ENCODE peak calls at places on chromosomes 13 and 19, in seven cellular contexts. O is activated naive CD8-positive, alpha-beta T cell treated with anti-CD3 and anti-CD28 coated beads, Interleukin-2, amount 50 U/mL, for 24 hours; R is fibroblast of pulmonary artery; S is IMR-90; T is A172; Z is CD8-positive, alpha-beta T cell; X is AG08396. C is an unnamed sample.

GRCh38 chr19:3904233-3904632 is 23.7 kb downstream of the ATCAY start:
- DNase-seq in O (no peak), R (no peak), S (no peak), T (no peak), Z (no peak), X (no peak), C (no peak)

GRCh38 chr19:42403586-42403985 is 13.5 kb upstream of the CNFN start:
- DNase-seq in O (no peak), R (no peak), S (no peak), T (no peak), Z (no peak), X (no peak), C (no peak)

GRCh38 chr19:8302357-8302691 is 5.8 kb downstream of the CD320 start:
- DNase-seq in O (peak), R (no peak), S (no peak), T (no peak), Z (no peak), X (no peak), C (no peak)

GRCh38 chr19:42528354-42529247 is at the start of gene CEACAM1:
- DNase-seq in O (peak), R (peak), S (no peak), T (peak), Z (peak), X (peak), C (peak)

GRCh38 chr13:40549500-40550094 is 116.8 kb downstream of the FOXO1 start:
- DNase-seq in O (no peak), R (peak), S (no peak), T (no peak), Z (no peak), X (no peak), C (peak)

GRCh38 chr19:33448159-33448516 is 73.5 kb downstream of the PEPD start:
- DNase-seq in O (no peak), R (no peak), S (no peak), T (no peak), Z (no peak), X (no peak), C (no peak)

GRCh38 chr19:27647423-27647822 is 1565.5 kb downstream of the UQCRFS1 start:
- DNase-seq in O (no peak), R (no peak), S (no peak), T (no peak), Z (no peak), X (no peak), C (no peak)

GRCh38 chr13:37338721-37339120 is 233.3 kb upstream of the CSNK1A1L start:
- DNase-seq in O (no peak), R (peak), S (no peak), T (no peak), Z (no peak), X (no peak), C (no peak)

GRCh38 chr13:32824671-32825070 is 191.6 kb upstream of the KL start:
- DNase-seq in O (no peak), R (peak), S (peak), T (peak), Z (no peak), X (peak), C (peak)

GRCh38 chr19:45817725-45818301 is 2.7 kb upstream of the RSPH6A start:
- DNase-seq in O (no peak), R (no peak), S (no peak), T (no peak), Z (no peak), X (no peak), C (no peak)

GRCh38 chr13:95697052-95697680 is 20.2 kb downstream of the DNAJC3 start:
- DNase-seq in O (no peak), R (no peak), S (no peak), T (no peak), Z (no peak), X (no peak), C (no peak)

GRCh38 chr13:20160346-20161274 is at the start of gene GJA3:
- DNase-seq in O (peak), R (peak), S (peak), T (peak), Z (peak), X (peak), C (peak)

GRCh38 chr19:51131780-51132680 is 7.3 kb downstream of the SIGLEC9 start:
- DNase-seq in O (no peak), R (peak), S (peak), T (no peak), Z (peak), X (peak), C (no peak)

GRCh38 chr13:79225487-79226232 is 180.4 kb downstream of the RBM26 start:
- DNase-seq in O (no peak), R (peak), S (no peak), T (no peak), Z (no peak), X (no peak), C (no peak)

GRCh38 chr13:24777171-24777570 is 13.2 kb downstream of the RNF17 start:
- DNase-seq in O (no peak), R (no peak), S (no peak), T (no peak), Z (no peak), X (no peak), C (no peak)

GRCh38 chr13:113121928-113122420 is 625 bp upstream of the F10 start:
- DNase-seq in O (no peak), R (no peak), S (no peak), T (no peak), Z (no peak), X (no peak), C (no peak)

GRCh38 chr19:48218964-48219363 is 36.7 kb downstream of the CARD8 start:
- DNase-seq in O (no peak), R (peak), S (peak), T (peak), Z (no peak), X (no peak), C (no peak)

GRCh38 chr13:111121421-111121820 is 6.3 kb downstream of the ARHGEF7 start:
- DNase-seq in O (no peak), R (no peak), S (no peak), T (no peak), Z (no peak), X (no peak), C (no peak)

GRCh38 chr13:79943633-79944032 is 397.3 kb downstream of the SPRY2 start:
- DNase-seq in O (no peak), R (no peak), S (no peak), T (no peak), Z (no peak), X (no peak), C (no peak)

GRCh38 chr13:113410472-113411201 is 42.7 kb downstream of the ADPRHL1 start:
- DNase-seq in O (no peak), R (peak), S (peak), T (peak), Z (no peak), X (peak), C (peak)

GRCh38 chr13:90594694-90595093 is 752.8 kb upstream of the MIR17HG start:
- DNase-seq in O (no peak), R (peak), S (peak), T (peak), Z (no peak), X (no peak), C (no peak)